ENCODE peak calls at places on chromosomes 2 and 18, in eight cellular contexts. One of them, this sample, is unnamed.

GRCh38 chr18:23422751-23423418 is 30.2 kb upstream of the RIOK3 start:
- DNase-seq in sciatic nerve: no peak
- DNase-seq in PC-3: peak; percentile 91
- DNase-seq in naive thymus-derived CD8-positive, alpha-beta T cell: no peak
- DNase-seq in breast epithelium: no peak
- DNase-seq in ecto neural progenitor cell: no peak
- DNase-seq in foreskin melanocyte: no peak
- DNase-seq in NCI-H524: peak; percentile 60
- DNase-seq in this sample: no peak

GRCh38 chr2:68379184-68379708 is 14.2 kb downstream of the PLEK start:
- DNase-seq in sciatic nerve: no peak
- DNase-seq in naive thymus-derived CD8-positive, alpha-beta T cell: no peak
- DNase-seq in PC-3: no peak
- DNase-seq in ecto neural progenitor cell: no peak
- DNase-seq in foreskin melanocyte: no peak
- DNase-seq in NCI-H524: no peak
- DNase-seq in breast epithelium: no peak
- DNase-seq in this sample: no peak

GRCh38 chr2:172021955-172022354 is 22.2 kb downstream of the METAP1D start:
- DNase-seq in breast epithelium: no peak
- DNase-seq in NCI-H524: no peak
- DNase-seq in PC-3: no peak
- DNase-seq in foreskin melanocyte: peak; percentile 30
- DNase-seq in sciatic nerve: no peak
- DNase-seq in ecto neural progenitor cell: no peak
- DNase-seq in naive thymus-derived CD8-positive, alpha-beta T cell: no peak
- DNase-seq in this sample: no peak

GRCh38 chr18:38115201-38115600 is 549.6 kb upstream of the CELF4 start:
- DNase-seq in breast epithelium: no peak
- DNase-seq in sciatic nerve: no peak
- DNase-seq in ecto neural progenitor cell: no peak
- DNase-seq in foreskin melanocyte: no peak
- DNase-seq in PC-3: no peak
- DNase-seq in NCI-H524: no peak
- DNase-seq in naive thymus-derived CD8-positive, alpha-beta T cell: no peak
- DNase-seq in this sample: no peak

GRCh38 chr2:9205963-9206948 is at the start of gene ASAP2:
- DNase-seq in PC-3: peak; percentile 80
- DNase-seq in foreskin melanocyte: no peak
- DNase-seq in breast epithelium: peak; percentile 69
- DNase-seq in naive thymus-derived CD8-positive, alpha-beta T cell: no peak
- DNase-seq in sciatic nerve: peak; percentile 87
- DNase-seq in ecto neural progenitor cell: peak; percentile 81
- DNase-seq in NCI-H524: peak; percentile 51
- DNase-seq in this sample: peak; percentile 89

GRCh38 chr18:50203801-50204604 is 9.1 kb upstream of the MYO5B start:
- DNase-seq in NCI-H524: peak; percentile 49
- DNase-seq in breast epithelium: no peak
- DNase-seq in PC-3: peak; percentile 52
- DNase-seq in ecto neural progenitor cell: peak; percentile 75
- DNase-seq in foreskin melanocyte: peak; percentile 11
- DNase-seq in naive thymus-derived CD8-positive, alpha-beta T cell: no peak
- DNase-seq in sciatic nerve: no peak
- DNase-seq in this sample: no peak

GRCh38 chr18:59691996-59692395 is 5.2 kb downstream of the CCBE1 start:
- DNase-seq in foreskin melanocyte: no peak
- DNase-seq in NCI-H524: no peak
- DNase-seq in breast epithelium: no peak
- DNase-seq in PC-3: peak; percentile 62
- DNase-seq in ecto neural progenitor cell: no peak
- DNase-seq in sciatic nerve: no peak
- DNase-seq in naive thymus-derived CD8-positive, alpha-beta T cell: no peak
- DNase-seq in this sample: no peak

GRCh38 chr2:144330951-144331651 is 188.8 kb downstream of the ZEB2 start:
- DNase-seq in naive thymus-derived CD8-positive, alpha-beta T cell: no peak
- DNase-seq in foreskin melanocyte: no peak
- DNase-seq in sciatic nerve: no peak
- DNase-seq in PC-3: peak; percentile 17
- DNase-seq in breast epithelium: no peak
- DNase-seq in NCI-H524: no peak
- DNase-seq in ecto neural progenitor cell: no peak
- DNase-seq in this sample: no peak

GRCh38 chr2:73101626-73102256 is 11.0 kb downstream of the RAB11FIP5 start:
- DNase-seq in breast epithelium: no peak
- DNase-seq in NCI-H524: no peak
- DNase-seq in foreskin melanocyte: no peak
- DNase-seq in sciatic nerve: no peak
- DNase-seq in ecto neural progenitor cell: no peak
- DNase-seq in PC-3: peak; percentile 33
- DNase-seq in naive thymus-derived CD8-positive, alpha-beta T cell: no peak
- DNase-seq in this sample: no peak

GRCh38 chr2:98580656-98581284 is 27.5 kb downstream of the COA5 start:
- DNase-seq in foreskin melanocyte: no peak
- DNase-seq in PC-3: no peak
- DNase-seq in breast epithelium: no peak
- DNase-seq in naive thymus-derived CD8-positive, alpha-beta T cell: no peak
- DNase-seq in ecto neural progenitor cell: no peak
- DNase-seq in sciatic nerve: no peak
- DNase-seq in NCI-H524: no peak
- DNase-seq in this sample: no peak

GRCh38 chr18:28045176-28045810 is 131.6 kb downstream of the CDH2 start:
- DNase-seq in naive thymus-derived CD8-positive, alpha-beta T cell: no peak
- DNase-seq in breast epithelium: no peak
- DNase-seq in ecto neural progenitor cell: no peak
- DNase-seq in PC-3: peak; percentile 30
- DNase-seq in sciatic nerve: no peak
- DNase-seq in foreskin melanocyte: no peak
- DNase-seq in NCI-H524: no peak
- DNase-seq in this sample: no peak

GRCh38 chr2:114699423-114699944 is 257.0 kb downstream of the DPP10 start:
- DNase-seq in ecto neural progenitor cell: no peak
- DNase-seq in breast epithelium: no peak
- DNase-seq in sciatic nerve: no peak
- DNase-seq in NCI-H524: no peak
- DNase-seq in foreskin melanocyte: no peak
- DNase-seq in PC-3: no peak
- DNase-seq in naive thymus-derived CD8-positive, alpha-beta T cell: no peak
- DNase-seq in this sample: no peak

GRCh38 chr18:46660955-46661749 is 4.1 kb upstream of the LOXHD1 start:
- DNase-seq in ecto neural progenitor cell: peak; percentile 74
- DNase-seq in breast epithelium: no peak
- DNase-seq in NCI-H524: peak; percentile 28
- DNase-seq in foreskin melanocyte: peak; percentile 11
- DNase-seq in naive thymus-derived CD8-positive, alpha-beta T cell: no peak
- DNase-seq in sciatic nerve: no peak
- DNase-seq in PC-3: no peak
- DNase-seq in this sample: no peak

GRCh38 chr18:2982452-2983172 is 30.3 kb downstream of the LPIN2 start:
- DNase-seq in PC-3: no peak
- DNase-seq in sciatic nerve: no peak
- DNase-seq in foreskin melanocyte: no peak
- DNase-seq in breast epithelium: no peak
- DNase-seq in naive thymus-derived CD8-positive, alpha-beta T cell: no peak
- DNase-seq in ecto neural progenitor cell: no peak
- DNase-seq in NCI-H524: no peak
- DNase-seq in this sample: no peak

This sample was measured in sigmoid colon.